ENCODE peak calls at places on chromosome 4, in seven cellular contexts. A is amygdala, Z is stomach, Y is tibial artery, L is sciatic nerve, G is activated B cell treated with CpG ODN at 0.5 μM for 24 hours, W is B cell. F is an unnamed sample.
A peak's percentile ranks its signal among the peaks of the same experiment; 100 is the strongest.

GRCh38 chr4:148444296-148445070 is 2.3 kb upstream of the NR3C2 start:
- DNase-seq in Y (peak; percentile 68), G (peak; percentile 58), Z (peak; percentile 42), A (peak; percentile 36), W (peak; percentile 71), L (peak; percentile 64), F (no peak)

GRCh38 chr4:164748375-164748774 is 5.6 kb upstream of the SMIM31 start:
- DNase-seq in L (no peak), G (no peak), Y (no peak), W (peak; percentile 7), Z (no peak), A (no peak), F (no peak)

GRCh38 chr4:182756161-182756690 is 161.0 kb downstream of the DCTD start:
- DNase-seq in Y (no peak), Z (no peak), A (no peak), W (no peak), L (no peak), G (no peak), F (no peak)

GRCh38 chr4:120902925-120903324 is 19.6 kb downstream of the PRDM5 start:
- DNase-seq in G (no peak), A (no peak), Z (no peak), W (no peak), L (no peak), Y (no peak), F (no peak)

GRCh38 chr4:186832906-186833305 is 109.2 kb upstream of the FAT1 start:
- DNase-seq in A (no peak), G (no peak), Z (no peak), L (no peak), W (no peak), Y (no peak), F (no peak)

GRCh38 chr4:89218587-89218986 is 89.0 kb downstream of the GPRIN3 start:
- DNase-seq in Z (no peak), G (no peak), Y (no peak), A (no peak), L (no peak), W (no peak), F (no peak)

GRCh38 chr4:16139066-16139945 is 55.5 kb upstream of the PROM1 start:
- DNase-seq in Z (no peak), G (no peak), L (no peak), Y (no peak), A (no peak), W (no peak), F (no peak)

GRCh38 chr4:143337600-143338287 is 1.1 kb downstream of the GAB1 start:
- DNase-seq in W (peak; percentile 33), Y (peak; percentile 83), Z (peak; percentile 57), L (peak; percentile 77), A (peak; percentile 61), G (no peak), F (peak; percentile 46)

GRCh38 chr4:8537041-8537461 is 43.1 kb upstream of the GPR78 start:
- DNase-seq in Y (no peak), L (peak; percentile 75), G (no peak), A (no peak), W (no peak), Z (peak; percentile 80), F (peak; percentile 81)

GRCh38 chr4:85684676-85685075 is 209.7 kb downstream of the ARHGAP24 start:
- DNase-seq in L (no peak), A (no peak), Z (no peak), G (no peak), Y (no peak), W (no peak), F (no peak)

GRCh38 chr4:106358899-106359298 is 9.7 kb downstream of the GIMD1 start:
- DNase-seq in A (no peak), W (no peak), L (no peak), Z (no peak), G (no peak), Y (no peak), F (no peak)

GRCh38 chr4:48699470-48699869 is 80.6 kb downstream of the FRYL start:
- DNase-seq in A (no peak), Z (no peak), Y (no peak), L (no peak), G (no peak), W (no peak), F (no peak)

GRCh38 chr4:155073852-155074251 is 134.6 kb upstream of the NPY2R start:
- DNase-seq in G (no peak), Z (no peak), Y (no peak), A (no peak), W (no peak), L (no peak), F (no peak)

GRCh38 chr4:107060388-107060787 is 24.3 kb upstream of the DKK2 start:
- DNase-seq in L (no peak), Y (no peak), A (no peak), G (no peak), W (no peak), Z (no peak), F (no peak)

GRCh38 chr4:67886281-67886680 is 2.5 kb upstream of the TMPRSS11D start:
- DNase-seq in A (no peak), W (no peak), L (no peak), G (no peak), Y (no peak), Z (no peak), F (no peak)

GRCh38 chr4:169115897-169116254 is 105.8 kb upstream of the CBR4 start:
- DNase-seq in L (no peak), A (no peak), G (no peak), W (no peak), Y (no peak), Z (peak; percentile 64), F (peak; percentile 65)

GRCh38 chr4:105192474-105192873 is 45.8 kb downstream of the TET2 start:
- DNase-seq in W (no peak), G (no peak), L (no peak), A (no peak), Z (no peak), Y (no peak), F (no peak)

GRCh38 chr4:107248571-107248970 is 212.5 kb upstream of the DKK2 start:
- DNase-seq in G (no peak), Z (no peak), Y (no peak), W (no peak), L (no peak), A (no peak), F (no peak)